ENCODE peak calls at places on chromosomes 12 and 14, in four cellular contexts. D is HCT116, I is HepG2, L is SK-N-SH. M is an unnamed sample.

GRCh38 chr14:54815016-54815415 is 87.6 kb downstream of the GCH1 start:
- DNase-seq in I (no peak), D (no peak), L (no peak), M (no peak)

GRCh38 chr14:80095623-80096022 is 115.7 kb downstream of the DIO2 start:
- DNase-seq in L (no peak), I (no peak), D (no peak), M (no peak)

GRCh38 chr12:6684609-6685008 is 4.6 kb downstream of the ZNF384 start:
- DNase-seq in D (peak; percentile 24), I (peak; percentile 57), L (peak; percentile 62), M (no peak)

GRCh38 chr12:57552306-57552651 is 2.4 kb downstream of the KIF5A start:
- DNase-seq in D (no peak), L (no peak), I (no peak), M (no peak)

GRCh38 chr12:2628401-2628800 is 166.4 kb upstream of the FKBP4 start:
- DNase-seq in D (no peak), L (no peak), I (no peak), M (no peak)

GRCh38 chr12:121769831-121770301 is 23.6 kb downstream of the RHOF start:
- DNase-seq in D (no peak), I (peak; percentile 77), L (no peak), M (no peak)

GRCh38 chr12:116018282-116018681 is 259.2 kb downstream of the MED13L start:
- DNase-seq in D (no peak), I (no peak), L (no peak), M (no peak)

GRCh38 chr12:113647048-113647447 is 175.4 kb upstream of the LHX5 start:
- DNase-seq in D (peak; percentile 8), L (peak; percentile 49), I (peak; percentile 13), M (peak; percentile 1)

GRCh38 chr12:8157484-8158198 is 826 bp downstream of the ZNF705A start:
- DNase-seq in I (no peak), L (no peak), D (no peak), M (no peak)

GRCh38 chr12:52755533-52755932 is 21.6 kb downstream of the KRT76 start:
- DNase-seq in L (no peak), D (no peak), I (no peak), M (no peak)

GRCh38 chr12:13474381-13474780 is 277.9 kb downstream of the EMP1 start:
- DNase-seq in L (no peak), D (no peak), I (no peak), M (no peak)

GRCh38 chr14:86739761-86740160 is 1209.8 kb downstream of the FLRT2 start:
- DNase-seq in L (no peak), D (no peak), I (peak; percentile 7), M (no peak)

GRCh38 chr12:25387136-25388050 is 136.7 kb upstream of the KRAS start:
- DNase-seq in L (peak; percentile 74), I (peak; percentile 77), D (peak; percentile 84), M (peak; percentile 92)

GRCh38 chr12:49026678-49027480 is 8.3 kb upstream of the PRKAG1 start:
- DNase-seq in D (no peak), I (no peak), L (peak; percentile 24), M (no peak)

GRCh38 chr14:100692859-100693558 is 33.7 kb upstream of the DLK1 start:
- DNase-seq in D (peak; percentile 91), L (no peak), I (peak; percentile 65), M (peak; percentile 78)

GRCh38 chr12:114729731-114730130 is 45.8 kb upstream of the TBX3 start:
- DNase-seq in L (no peak), I (no peak), D (no peak), M (no peak)

GRCh38 chr14:45526715-45527549 is 273.9 kb upstream of the MIS18BP1 start:
- DNase-seq in L (peak; percentile 21), I (peak; percentile 63), D (peak; percentile 51), M (no peak)

GRCh38 chr14:101705733-101706508 is 55.6 kb upstream of the PPP2R5C start:
- DNase-seq in L (no peak), I (no peak), D (no peak), M (no peak)

GRCh38 chr14:60753264-60754126 is 18.9 kb downstream of the MNAT1 start:
- DNase-seq in D (no peak), I (no peak), L (no peak), M (no peak)

GRCh38 chr12:24948816-24949722 is at the start of gene BCAT1:
- DNase-seq in D (no peak), I (peak; percentile 61), L (peak; percentile 79), M (no peak)

GRCh38 chr12:3171195-3171591 is 94.0 kb downstream of the TSPAN9 start:
- DNase-seq in L (no peak), D (no peak), I (peak; percentile 12), M (no peak)

GRCh38 chr12:71060426-71060825 is 97.4 kb downstream of the TSPAN8 start:
- DNase-seq in I (no peak), D (no peak), L (no peak), M (no peak)

GRCh38 chr14:88422919-88423318 is 37.5 kb downstream of the SPATA7 start:
- DNase-seq in D (no peak), L (no peak), I (no peak), M (peak; percentile 2)

GRCh38 chr14:100076630-100077029 is 11.4 kb downstream of the EVL start:
- DNase-seq in I (no peak), L (no peak), D (no peak), M (no peak)

GRCh38 chr12:54977155-54977554 is 7.4 kb downstream of the TESPA1 start:
- DNase-seq in D (no peak), I (no peak), L (no peak), M (no peak)

GRCh38 chr12:91767237-91767636 is 378.4 kb downstream of the BTG1 start:
- DNase-seq in L (no peak), I (no peak), D (no peak), M (no peak)

GRCh38 chr12:67533159-67533558 is 115.4 kb upstream of the DYRK2 start:
- DNase-seq in L (no peak), D (no peak), I (no peak), M (no peak)

GRCh38 chr12:58323676-58324075 is 382.3 kb downstream of the ATP23 start:
- DNase-seq in L (no peak), D (no peak), I (no peak), M (no peak)

GRCh38 chr12:98058838-98059237 is 456.6 kb upstream of the TMPO start:
- DNase-seq in D (no peak), I (no peak), L (no peak), M (no peak)

DNA sequence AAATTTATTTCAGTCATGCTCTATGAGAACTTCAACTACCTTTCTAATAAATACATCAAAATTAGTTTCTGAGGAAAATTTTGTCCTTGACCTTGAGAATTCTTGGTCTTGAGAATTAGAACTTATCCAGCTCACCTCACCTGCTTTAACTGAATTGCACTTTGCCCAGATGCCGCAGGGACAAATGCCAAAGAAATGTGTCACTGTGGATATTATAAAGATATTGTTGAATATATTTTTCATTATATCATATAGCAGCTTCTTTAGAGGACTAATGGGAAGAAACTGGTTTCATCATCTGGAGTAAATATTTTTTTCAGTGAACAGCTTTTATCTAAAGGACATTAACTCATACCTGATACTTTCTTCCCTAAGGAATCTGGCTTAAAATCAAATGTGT is 54.1 kb downstream of the LRP6 start:
- DNase-seq in L (no peak), D (no peak), I (no peak), M (no peak)
- TF ChIP-seq SIN3A in L (no peak), D (no peak), I (no peak), M (no peak)

DNA sequence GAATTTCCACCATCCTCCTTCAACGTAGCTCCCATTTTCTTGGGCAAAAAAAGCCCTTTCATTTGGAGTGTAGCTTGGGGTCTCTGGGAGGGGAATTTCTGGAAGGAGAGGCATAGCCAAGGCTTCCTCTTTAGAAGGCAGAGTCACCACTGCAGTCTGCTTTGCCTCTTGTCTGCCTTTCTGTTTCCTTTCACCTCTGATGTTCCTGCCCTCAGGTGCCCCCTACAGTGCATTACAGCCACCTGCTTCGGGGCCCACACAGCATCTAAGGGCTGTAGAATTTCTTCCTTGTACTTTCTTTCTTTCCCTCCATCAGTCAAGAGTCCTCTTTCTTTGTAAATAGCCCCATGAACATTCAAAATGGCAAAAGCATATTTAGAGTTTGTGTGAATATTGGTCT is 1313.9 kb downstream of the TMEM121 start:
- DNase-seq in I (no peak), L (no peak), D (no peak), M (no peak)
- TF ChIP-seq CTCF in I (peak; percentile 42), L (no peak), D (no peak), M (no peak)

DNA sequence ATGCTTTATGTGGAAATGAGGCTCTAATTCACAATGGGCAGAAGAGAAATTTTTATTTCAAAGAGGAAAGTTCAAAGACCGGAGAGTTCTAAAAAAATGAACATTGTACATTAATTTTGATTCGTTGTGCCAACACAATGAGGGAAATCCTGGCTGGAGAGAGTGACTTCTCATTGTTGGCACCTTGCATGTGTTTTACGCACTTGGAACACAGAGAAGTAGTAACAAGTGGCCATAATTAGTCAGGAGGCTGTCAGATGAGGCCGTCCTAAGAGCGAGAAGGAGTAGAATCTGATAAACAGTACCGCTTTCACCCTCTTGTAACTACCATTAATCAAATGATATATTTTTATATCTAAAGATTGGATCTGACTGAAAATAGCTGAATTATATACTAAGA is 6.9 kb downstream of the LMO3 start:
- DNase-seq in L (no peak), D (no peak), I (no peak), M (no peak)
- TF ChIP-seq POLR2AphosphoS5 in L (no peak), D (no peak), I (no peak), M (no peak)

GRCh38 chr14:34685819-34686428 is 28.5 kb downstream of the CFL2 start:
- DNase-seq in L (no peak), I (no peak), D (no peak), M (no peak)
- TF ChIP-seq SIN3A in L (no peak), I (no peak), D (no peak), M (no peak)

GRCh38 chr12:66405395-66405794 is 103.1 kb downstream of the HELB start:
- DNase-seq in I (no peak), L (no peak), D (no peak), M (no peak)

GRCh38 chr12:66403746-66404145 is 101.5 kb downstream of the HELB start:
- DNase-seq in L (peak; percentile 15), D (no peak), I (no peak), M (no peak)

GRCh38 chr12:66409195-66409871 is 107.0 kb downstream of the HELB start:
- DNase-seq in D (peak; percentile 57), I (peak; percentile 34), L (peak; percentile 24), M (peak; percentile 8)
- TF ChIP-seq CTCF in D (peak; percentile 92), I (peak; percentile 81), L (peak; percentile 79), M (peak; percentile 82)

GRCh38 chr14:64012720-64013119 is 159.9 kb downstream of the SYNE2 start:
- DNase-seq in I (peak; percentile 51), L (no peak), D (no peak), M (no peak)

GRCh38 chr14:64008016-64008415 is 155.2 kb downstream of the SYNE2 start:
- DNase-seq in D (no peak), I (no peak), L (no peak), M (no peak)

GRCh38 chr14:64012003-64012402 is 159.2 kb downstream of the SYNE2 start:
- DNase-seq in D (no peak), L (no peak), I (no peak), M (no peak)
- TF ChIP-seq POLR2AphosphoS5 in D (no peak), L (no peak), I (no peak), M (no peak)